ENCODE peak calls at places on chromosomes 3 and 15, in nine cellular contexts. One of them, this sample, is unnamed.

GRCh38 chr3:197600796-197601565 is 45.2 kb upstream of the BDH1 start:
- DNase-seq in neural crest cell: no peak
- DNase-seq in stimulated activated CD8-positive, alpha-beta memory T cell treated with anti-CD3 and anti-CD28 coated beads, Interleukin-15, amount 100 ng/mL, for 24 hours: no peak
- DNase-seq in NCI-H1417: no peak
- DNase-seq in Jurkat, Clone E6-1: no peak
- DNase-seq in MV-4-11: no peak
- DNase-seq in AG04450: no peak
- DNase-seq in stimulated activated naive CD8-positive, alpha-beta T cell treated with anti-CD3 and anti-CD28 coated beads, Interleukin-15, Interleukin-2, amounts not matched to agents 100 U/mL and 50 U/mL, for 24 hours: no peak
- DNase-seq in NCI-H2081: no peak
- DNase-seq in this sample: no peak

GRCh38 chr15:69819371-69819770 is 278.3 kb downstream of the TLE3 start:
- DNase-seq in neural crest cell: no peak
- DNase-seq in stimulated activated CD8-positive, alpha-beta memory T cell treated with anti-CD3 and anti-CD28 coated beads, Interleukin-15, amount 100 ng/mL, for 24 hours: no peak
- DNase-seq in NCI-H1417: no peak
- DNase-seq in Jurkat, Clone E6-1: no peak
- DNase-seq in MV-4-11: no peak
- DNase-seq in AG04450: no peak
- DNase-seq in stimulated activated naive CD8-positive, alpha-beta T cell treated with anti-CD3 and anti-CD28 coated beads, Interleukin-15, Interleukin-2, amounts not matched to agents 100 U/mL and 50 U/mL, for 24 hours: no peak
- DNase-seq in NCI-H2081: no peak
- DNase-seq in this sample: no peak

GRCh38 chr15:58771621-58772235 is 626 bp downstream of the MINDY2 start:
- DNase-seq in neural crest cell: peak; percentile 24
- DNase-seq in stimulated activated CD8-positive, alpha-beta memory T cell treated with anti-CD3 and anti-CD28 coated beads, Interleukin-15, amount 100 ng/mL, for 24 hours: no peak
- DNase-seq in NCI-H1417: no peak
- DNase-seq in Jurkat, Clone E6-1: no peak
- DNase-seq in MV-4-11: no peak
- DNase-seq in AG04450: no peak
- DNase-seq in stimulated activated naive CD8-positive, alpha-beta T cell treated with anti-CD3 and anti-CD28 coated beads, Interleukin-15, Interleukin-2, amounts not matched to agents 100 U/mL and 50 U/mL, for 24 hours: peak; percentile 32
- DNase-seq in NCI-H2081: peak; percentile 27
- DNase-seq in this sample: no peak

GRCh38 chr3:114213669-114214541 is 23.5 kb downstream of the ZNF80 start:
- DNase-seq in neural crest cell: no peak
- DNase-seq in stimulated activated CD8-positive, alpha-beta memory T cell treated with anti-CD3 and anti-CD28 coated beads, Interleukin-15, amount 100 ng/mL, for 24 hours: peak; percentile 40
- DNase-seq in NCI-H1417: no peak
- DNase-seq in Jurkat, Clone E6-1: peak; percentile 30
- DNase-seq in MV-4-11: peak; percentile 8
- DNase-seq in AG04450: peak; percentile 10
- DNase-seq in stimulated activated naive CD8-positive, alpha-beta T cell treated with anti-CD3 and anti-CD28 coated beads, Interleukin-15, Interleukin-2, amounts not matched to agents 100 U/mL and 50 U/mL, for 24 hours: peak; percentile 78
- DNase-seq in NCI-H2081: no peak
- DNase-seq in this sample: peak; percentile 54

GRCh38 chr3:77038468-77038927 is 1.4 kb upstream of the ROBO2 start:
- DNase-seq in neural crest cell: peak; percentile 53
- DNase-seq in stimulated activated CD8-positive, alpha-beta memory T cell treated with anti-CD3 and anti-CD28 coated beads, Interleukin-15, amount 100 ng/mL, for 24 hours: no peak
- DNase-seq in NCI-H1417: peak; percentile 73
- DNase-seq in Jurkat, Clone E6-1: peak; percentile 54
- DNase-seq in MV-4-11: peak; percentile 69
- DNase-seq in AG04450: peak; percentile 70
- DNase-seq in stimulated activated naive CD8-positive, alpha-beta T cell treated with anti-CD3 and anti-CD28 coated beads, Interleukin-15, Interleukin-2, amounts not matched to agents 100 U/mL and 50 U/mL, for 24 hours: no peak
- DNase-seq in NCI-H2081: peak; percentile 87
- DNase-seq in this sample: peak; percentile 40

GRCh38 chr15:33309602-33310276 is 1.0 kb upstream of the RYR3 start:
- DNase-seq in neural crest cell: no peak
- DNase-seq in stimulated activated CD8-positive, alpha-beta memory T cell treated with anti-CD3 and anti-CD28 coated beads, Interleukin-15, amount 100 ng/mL, for 24 hours: no peak
- DNase-seq in NCI-H1417: no peak
- DNase-seq in Jurkat, Clone E6-1: no peak
- DNase-seq in MV-4-11: peak; percentile 72
- DNase-seq in AG04450: no peak
- DNase-seq in stimulated activated naive CD8-positive, alpha-beta T cell treated with anti-CD3 and anti-CD28 coated beads, Interleukin-15, Interleukin-2, amounts not matched to agents 100 U/mL and 50 U/mL, for 24 hours: no peak
- DNase-seq in NCI-H2081: peak; percentile 27
- DNase-seq in this sample: no peak

GRCh38 chr15:56672721-56673120 is 60.6 kb downstream of the ZNF280D start:
- DNase-seq in neural crest cell: no peak
- DNase-seq in stimulated activated CD8-positive, alpha-beta memory T cell treated with anti-CD3 and anti-CD28 coated beads, Interleukin-15, amount 100 ng/mL, for 24 hours: no peak
- DNase-seq in NCI-H1417: no peak
- DNase-seq in Jurkat, Clone E6-1: no peak
- DNase-seq in MV-4-11: no peak
- DNase-seq in AG04450: peak; percentile 18
- DNase-seq in stimulated activated naive CD8-positive, alpha-beta T cell treated with anti-CD3 and anti-CD28 coated beads, Interleukin-15, Interleukin-2, amounts not matched to agents 100 U/mL and 50 U/mL, for 24 hours: no peak
- DNase-seq in NCI-H2081: no peak
- DNase-seq in this sample: peak; percentile 48

GRCh38 chr3:9345041-9345440 is 17.8 kb upstream of the THUMPD3 start:
- DNase-seq in neural crest cell: no peak
- DNase-seq in stimulated activated CD8-positive, alpha-beta memory T cell treated with anti-CD3 and anti-CD28 coated beads, Interleukin-15, amount 100 ng/mL, for 24 hours: no peak
- DNase-seq in NCI-H1417: no peak
- DNase-seq in Jurkat, Clone E6-1: no peak
- DNase-seq in MV-4-11: no peak
- DNase-seq in AG04450: no peak
- DNase-seq in stimulated activated naive CD8-positive, alpha-beta T cell treated with anti-CD3 and anti-CD28 coated beads, Interleukin-15, Interleukin-2, amounts not matched to agents 100 U/mL and 50 U/mL, for 24 hours: no peak
- DNase-seq in NCI-H2081: no peak
- DNase-seq in this sample: no peak

GRCh38 chr15:79192462-79193036 is 90.0 kb upstream of the ANKRD34C start:
- DNase-seq in neural crest cell: no peak
- DNase-seq in stimulated activated CD8-positive, alpha-beta memory T cell treated with anti-CD3 and anti-CD28 coated beads, Interleukin-15, amount 100 ng/mL, for 24 hours: no peak
- DNase-seq in NCI-H1417: peak; percentile 91
- DNase-seq in Jurkat, Clone E6-1: peak; percentile 52
- DNase-seq in MV-4-11: no peak
- DNase-seq in AG04450: no peak
- DNase-seq in stimulated activated naive CD8-positive, alpha-beta T cell treated with anti-CD3 and anti-CD28 coated beads, Interleukin-15, Interleukin-2, amounts not matched to agents 100 U/mL and 50 U/mL, for 24 hours: no peak
- DNase-seq in NCI-H2081: no peak
- DNase-seq in this sample: peak; percentile 43

GRCh38 chr3:179421500-179421899 is 29.8 kb downstream of the GNB4 start:
- DNase-seq in neural crest cell: no peak
- DNase-seq in stimulated activated CD8-positive, alpha-beta memory T cell treated with anti-CD3 and anti-CD28 coated beads, Interleukin-15, amount 100 ng/mL, for 24 hours: no peak
- DNase-seq in NCI-H1417: no peak
- DNase-seq in Jurkat, Clone E6-1: no peak
- DNase-seq in MV-4-11: peak; percentile 2
- DNase-seq in AG04450: peak; percentile 3
- DNase-seq in stimulated activated naive CD8-positive, alpha-beta T cell treated with anti-CD3 and anti-CD28 coated beads, Interleukin-15, Interleukin-2, amounts not matched to agents 100 U/mL and 50 U/mL, for 24 hours: no peak
- DNase-seq in NCI-H2081: no peak
- DNase-seq in this sample: no peak

GRCh38 chr3:154758109-154758868 is 321.8 kb upstream of the MME start:
- DNase-seq in neural crest cell: no peak
- DNase-seq in stimulated activated CD8-positive, alpha-beta memory T cell treated with anti-CD3 and anti-CD28 coated beads, Interleukin-15, amount 100 ng/mL, for 24 hours: no peak
- DNase-seq in NCI-H1417: peak; percentile 1
- DNase-seq in Jurkat, Clone E6-1: peak; percentile 16
- DNase-seq in MV-4-11: peak; percentile 5
- DNase-seq in AG04450: no peak
- DNase-seq in stimulated activated naive CD8-positive, alpha-beta T cell treated with anti-CD3 and anti-CD28 coated beads, Interleukin-15, Interleukin-2, amounts not matched to agents 100 U/mL and 50 U/mL, for 24 hours: no peak
- DNase-seq in NCI-H2081: peak; percentile 54
- DNase-seq in this sample: no peak

GRCh38 chr3:22537560-22537959 is 665.6 kb upstream of the UBE2E2 start:
- DNase-seq in neural crest cell: no peak
- DNase-seq in stimulated activated CD8-positive, alpha-beta memory T cell treated with anti-CD3 and anti-CD28 coated beads, Interleukin-15, amount 100 ng/mL, for 24 hours: no peak
- DNase-seq in NCI-H1417: no peak
- DNase-seq in Jurkat, Clone E6-1: no peak
- DNase-seq in MV-4-11: no peak
- DNase-seq in AG04450: no peak
- DNase-seq in stimulated activated naive CD8-positive, alpha-beta T cell treated with anti-CD3 and anti-CD28 coated beads, Interleukin-15, Interleukin-2, amounts not matched to agents 100 U/mL and 50 U/mL, for 24 hours: no peak
- DNase-seq in NCI-H2081: no peak
- DNase-seq in this sample: no peak

GRCh38 chr3:13533823-13534435 is 15.0 kb upstream of the FBLN2 start:
- DNase-seq in neural crest cell: no peak
- DNase-seq in stimulated activated CD8-positive, alpha-beta memory T cell treated with anti-CD3 and anti-CD28 coated beads, Interleukin-15, amount 100 ng/mL, for 24 hours: no peak
- DNase-seq in NCI-H1417: no peak
- DNase-seq in Jurkat, Clone E6-1: no peak
- DNase-seq in MV-4-11: no peak
- DNase-seq in AG04450: no peak
- DNase-seq in stimulated activated naive CD8-positive, alpha-beta T cell treated with anti-CD3 and anti-CD28 coated beads, Interleukin-15, Interleukin-2, amounts not matched to agents 100 U/mL and 50 U/mL, for 24 hours: no peak
- DNase-seq in NCI-H2081: no peak
- DNase-seq in this sample: no peak

GRCh38 chr15:63971427-63971805 is 74.9 kb downstream of the DAPK2 start:
- DNase-seq in neural crest cell: no peak
- DNase-seq in stimulated activated CD8-positive, alpha-beta memory T cell treated with anti-CD3 and anti-CD28 coated beads, Interleukin-15, amount 100 ng/mL, for 24 hours: no peak
- DNase-seq in NCI-H1417: no peak
- DNase-seq in Jurkat, Clone E6-1: no peak
- DNase-seq in MV-4-11: no peak
- DNase-seq in AG04450: no peak
- DNase-seq in stimulated activated naive CD8-positive, alpha-beta T cell treated with anti-CD3 and anti-CD28 coated beads, Interleukin-15, Interleukin-2, amounts not matched to agents 100 U/mL and 50 U/mL, for 24 hours: peak; percentile 74
- DNase-seq in NCI-H2081: no peak
- DNase-seq in this sample: no peak

GRCh38 chr3:88041005-88041404 is 17.8 kb downstream of the CGGBP1 start:
- DNase-seq in neural crest cell: no peak
- DNase-seq in stimulated activated CD8-positive, alpha-beta memory T cell treated with anti-CD3 and anti-CD28 coated beads, Interleukin-15, amount 100 ng/mL, for 24 hours: no peak
- DNase-seq in NCI-H1417: no peak
- DNase-seq in Jurkat, Clone E6-1: no peak
- DNase-seq in MV-4-11: no peak
- DNase-seq in AG04450: no peak
- DNase-seq in stimulated activated naive CD8-positive, alpha-beta T cell treated with anti-CD3 and anti-CD28 coated beads, Interleukin-15, Interleukin-2, amounts not matched to agents 100 U/mL and 50 U/mL, for 24 hours: no peak
- DNase-seq in NCI-H2081: no peak
- DNase-seq in this sample: no peak

GRCh38 chr15:70091649-70092461 is 5.9 kb downstream of the TLE3 start:
- DNase-seq in neural crest cell: no peak
- DNase-seq in stimulated activated CD8-positive, alpha-beta memory T cell treated with anti-CD3 and anti-CD28 coated beads, Interleukin-15, amount 100 ng/mL, for 24 hours: no peak
- DNase-seq in NCI-H1417: peak; percentile 87
- DNase-seq in Jurkat, Clone E6-1: no peak
- DNase-seq in MV-4-11: no peak
- DNase-seq in AG04450: no peak
- DNase-seq in stimulated activated naive CD8-positive, alpha-beta T cell treated with anti-CD3 and anti-CD28 coated beads, Interleukin-15, Interleukin-2, amounts not matched to agents 100 U/mL and 50 U/mL, for 24 hours: no peak
- DNase-seq in NCI-H2081: peak; percentile 66
- DNase-seq in this sample: no peak

GRCh38 chr3:87167634-87168456 is 59.3 kb upstream of the CHMP2B start:
- DNase-seq in neural crest cell: peak; percentile 35
- DNase-seq in stimulated activated CD8-positive, alpha-beta memory T cell treated with anti-CD3 and anti-CD28 coated beads, Interleukin-15, amount 100 ng/mL, for 24 hours: no peak
- DNase-seq in NCI-H1417: peak; percentile 5
- DNase-seq in Jurkat, Clone E6-1: peak; percentile 35
- DNase-seq in MV-4-11: peak; percentile 9
- DNase-seq in AG04450: no peak
- DNase-seq in stimulated activated naive CD8-positive, alpha-beta T cell treated with anti-CD3 and anti-CD28 coated beads, Interleukin-15, Interleukin-2, amounts not matched to agents 100 U/mL and 50 U/mL, for 24 hours: peak; percentile 21
- DNase-seq in NCI-H2081: peak; percentile 62
- DNase-seq in this sample: peak; percentile 10

GRCh38 chr3:30352919-30353318 is 253.5 kb upstream of the TGFBR2 start:
- DNase-seq in neural crest cell: no peak
- DNase-seq in stimulated activated CD8-positive, alpha-beta memory T cell treated with anti-CD3 and anti-CD28 coated beads, Interleukin-15, amount 100 ng/mL, for 24 hours: no peak
- DNase-seq in NCI-H1417: no peak
- DNase-seq in Jurkat, Clone E6-1: no peak
- DNase-seq in MV-4-11: no peak
- DNase-seq in AG04450: no peak
- DNase-seq in stimulated activated naive CD8-positive, alpha-beta T cell treated with anti-CD3 and anti-CD28 coated beads, Interleukin-15, Interleukin-2, amounts not matched to agents 100 U/mL and 50 U/mL, for 24 hours: no peak
- DNase-seq in NCI-H2081: peak; percentile 57
- DNase-seq in this sample: no peak

GRCh38 chr15:95929232-95929846 is 401.2 kb upstream of the NR2F2 start:
- DNase-seq in neural crest cell: no peak
- DNase-seq in stimulated activated CD8-positive, alpha-beta memory T cell treated with anti-CD3 and anti-CD28 coated beads, Interleukin-15, amount 100 ng/mL, for 24 hours: no peak
- DNase-seq in NCI-H1417: no peak
- DNase-seq in Jurkat, Clone E6-1: peak; percentile 98
- DNase-seq in MV-4-11: peak; percentile 95
- DNase-seq in AG04450: no peak
- DNase-seq in stimulated activated naive CD8-positive, alpha-beta T cell treated with anti-CD3 and anti-CD28 coated beads, Interleukin-15, Interleukin-2, amounts not matched to agents 100 U/mL and 50 U/mL, for 24 hours: no peak
- DNase-seq in NCI-H2081: peak; percentile 76
- DNase-seq in this sample: no peak

GRCh38 chr15:52349062-52349700 is 53.6 kb upstream of the MYO5C start:
- DNase-seq in neural crest cell: no peak
- DNase-seq in stimulated activated CD8-positive, alpha-beta memory T cell treated with anti-CD3 and anti-CD28 coated beads, Interleukin-15, amount 100 ng/mL, for 24 hours: no peak
- DNase-seq in NCI-H1417: no peak
- DNase-seq in Jurkat, Clone E6-1: no peak
- DNase-seq in MV-4-11: no peak
- DNase-seq in AG04450: no peak
- DNase-seq in stimulated activated naive CD8-positive, alpha-beta T cell treated with anti-CD3 and anti-CD28 coated beads, Interleukin-15, Interleukin-2, amounts not matched to agents 100 U/mL and 50 U/mL, for 24 hours: no peak
- DNase-seq in NCI-H2081: no peak
- DNase-seq in this sample: no peak

GRCh38 chr3:39809181-39809994 is at the start of gene MYRIP:
- DNase-seq in neural crest cell: peak; percentile 50
- DNase-seq in stimulated activated CD8-positive, alpha-beta memory T cell treated with anti-CD3 and anti-CD28 coated beads, Interleukin-15, amount 100 ng/mL, for 24 hours: no peak
- DNase-seq in NCI-H1417: peak; percentile 84
- DNase-seq in Jurkat, Clone E6-1: peak; percentile 6
- DNase-seq in MV-4-11: peak; percentile 21
- DNase-seq in AG04450: no peak
- DNase-seq in stimulated activated naive CD8-positive, alpha-beta T cell treated with anti-CD3 and anti-CD28 coated beads, Interleukin-15, Interleukin-2, amounts not matched to agents 100 U/mL and 50 U/mL, for 24 hours: peak; percentile 5
- DNase-seq in NCI-H2081: peak; percentile 91
- DNase-seq in this sample: no peak

GRCh38 chr3:13526626-13526949 is 22.3 kb upstream of the FBLN2 start:
- DNase-seq in neural crest cell: no peak
- DNase-seq in stimulated activated CD8-positive, alpha-beta memory T cell treated with anti-CD3 and anti-CD28 coated beads, Interleukin-15, amount 100 ng/mL, for 24 hours: no peak
- DNase-seq in NCI-H1417: no peak
- DNase-seq in Jurkat, Clone E6-1: no peak
- DNase-seq in MV-4-11: no peak
- DNase-seq in AG04450: no peak
- DNase-seq in stimulated activated naive CD8-positive, alpha-beta T cell treated with anti-CD3 and anti-CD28 coated beads, Interleukin-15, Interleukin-2, amounts not matched to agents 100 U/mL and 50 U/mL, for 24 hours: no peak
- DNase-seq in NCI-H2081: no peak
- DNase-seq in this sample: no peak

GRCh38 chr15:33565099-33565498 is 254.3 kb downstream of the RYR3 start:
- DNase-seq in neural crest cell: no peak
- DNase-seq in stimulated activated CD8-positive, alpha-beta memory T cell treated with anti-CD3 and anti-CD28 coated beads, Interleukin-15, amount 100 ng/mL, for 24 hours: no peak
- DNase-seq in NCI-H1417: no peak
- DNase-seq in Jurkat, Clone E6-1: no peak
- DNase-seq in MV-4-11: no peak
- DNase-seq in AG04450: no peak
- DNase-seq in stimulated activated naive CD8-positive, alpha-beta T cell treated with anti-CD3 and anti-CD28 coated beads, Interleukin-15, Interleukin-2, amounts not matched to agents 100 U/mL and 50 U/mL, for 24 hours: no peak
- DNase-seq in NCI-H2081: peak; percentile 3
- DNase-seq in this sample: peak; percentile 78